ENCODE peak calls at places on chromosomes 3 and 15, in nine cellular contexts. One of them, this sample, is unnamed. For H3K36me3 and H3K4me1, the result is how much of the 10 kb centered on the place peaks cover.

GRCh38 chr3:183306798-183307671 is 54.0 kb downstream of the B3GNT5 start:
- DNase-seq in lower lobe of right lung: peak
- DNase-seq in hepatocyte: peak
- DNase-seq in ovary: no peak
- DNase-seq in PC-3: peak
- DNase-seq in IMR-90: peak
- DNase-seq in SK-N-SH: no peak
- DNase-seq in heart right ventricle: peak
- DNase-seq in CD8-positive, alpha-beta T cell: no peak
- DNase-seq in this sample: peak

GRCh38 chr3:71446260-71446659 is 137.3 kb downstream of the FOXP1 start:
- DNase-seq in IMR-90: no peak
- DNase-seq in ovary: no peak
- DNase-seq in hepatocyte: no peak
- DNase-seq in lower lobe of right lung: no peak
- DNase-seq in PC-3: no peak
- DNase-seq in CD8-positive, alpha-beta T cell: no peak
- DNase-seq in SK-N-SH: no peak
- DNase-seq in heart right ventricle: no peak
- DNase-seq in this sample: no peak

GRCh38 chr3:184315871-184316661 is 1.7 kb downstream of the EIF4G1 start:
- DNase-seq in lower lobe of right lung: no peak
- DNase-seq in ovary: no peak
- DNase-seq in SK-N-SH: peak
- DNase-seq in IMR-90: peak
- DNase-seq in CD8-positive, alpha-beta T cell: no peak
- DNase-seq in hepatocyte: peak
- DNase-seq in PC-3: peak
- DNase-seq in heart right ventricle: no peak
- DNase-seq in this sample: no peak

GRCh38 chr3:190175490-190175889 is 54.8 kb upstream of the P3H2 start:
- DNase-seq in lower lobe of right lung: no peak
- DNase-seq in hepatocyte: no peak
- DNase-seq in SK-N-SH: no peak
- DNase-seq in IMR-90: peak
- DNase-seq in ovary: no peak
- DNase-seq in PC-3: peak
- DNase-seq in CD8-positive, alpha-beta T cell: no peak
- DNase-seq in heart right ventricle: no peak
- DNase-seq in this sample: no peak

GRCh38 chr15:82640672-82641071 is 6.5 kb downstream of the CPEB1 start:
- DNase-seq in SK-N-SH: no peak
- DNase-seq in heart right ventricle: no peak
- DNase-seq in PC-3: no peak
- DNase-seq in IMR-90: no peak
- DNase-seq in lower lobe of right lung: no peak
- DNase-seq in ovary: no peak
- DNase-seq in CD8-positive, alpha-beta T cell: no peak
- DNase-seq in hepatocyte: no peak
- DNase-seq in this sample: no peak

GRCh38 chr3:143122608-143123352 is 3.2 kb downstream of the CHST2 start:
- DNase-seq in ovary: no peak
- DNase-seq in hepatocyte: no peak
- DNase-seq in lower lobe of right lung: no peak
- DNase-seq in heart right ventricle: no peak
- DNase-seq in CD8-positive, alpha-beta T cell: no peak
- DNase-seq in PC-3: no peak
- DNase-seq in SK-N-SH: no peak
- DNase-seq in IMR-90: no peak
- DNase-seq in this sample: no peak

GRCh38 chr15:98905981-98906711 is 101.4 kb downstream of the PGPEP1L start:
- DNase-seq in IMR-90: no peak
- DNase-seq in heart right ventricle: no peak
- DNase-seq in PC-3: peak
- DNase-seq in SK-N-SH: no peak
- DNase-seq in hepatocyte: no peak
- DNase-seq in lower lobe of right lung: no peak
- DNase-seq in CD8-positive, alpha-beta T cell: no peak
- DNase-seq in ovary: no peak
- DNase-seq in this sample: no peak

GRCh38 chr3:47250309-47251060 is 32.1 kb downstream of the KIF9 start:
- DNase-seq in IMR-90: peak
- DNase-seq in ovary: no peak
- DNase-seq in lower lobe of right lung: peak
- DNase-seq in CD8-positive, alpha-beta T cell: no peak
- DNase-seq in hepatocyte: peak
- DNase-seq in heart right ventricle: peak
- DNase-seq in SK-N-SH: peak
- DNase-seq in PC-3: peak
- DNase-seq in this sample: peak

GRCh38 chr3:63693351-63693750 is 40.9 kb downstream of the SNTN start:
- DNase-seq in CD8-positive, alpha-beta T cell: no peak
- DNase-seq in SK-N-SH: no peak
- DNase-seq in IMR-90: no peak
- DNase-seq in heart right ventricle: no peak
- DNase-seq in PC-3: no peak
- DNase-seq in ovary: no peak
- DNase-seq in hepatocyte: no peak
- DNase-seq in lower lobe of right lung: no peak
- DNase-seq in this sample: no peak

GRCh38 chr15:84398763-84399701 is 163.5 kb downstream of the GOLGA6L4 start:
- DNase-seq in IMR-90: no peak
- DNase-seq in hepatocyte: no peak
- DNase-seq in ovary: no peak
- DNase-seq in CD8-positive, alpha-beta T cell: no peak
- DNase-seq in heart right ventricle: peak
- DNase-seq in SK-N-SH: no peak
- DNase-seq in lower lobe of right lung: no peak
- DNase-seq in PC-3: no peak
- DNase-seq in this sample: no peak

GRCh38 chr15:82907350-82907749 is 45.2 kb downstream of the HOMER2 start:
- DNase-seq in SK-N-SH: no peak
- DNase-seq in lower lobe of right lung: no peak
- DNase-seq in PC-3: no peak
- DNase-seq in heart right ventricle: no peak
- DNase-seq in ovary: no peak
- DNase-seq in CD8-positive, alpha-beta T cell: no peak
- DNase-seq in hepatocyte: no peak
- DNase-seq in IMR-90: no peak
- DNase-seq in this sample: no peak

GRCh38 chr3:145727416-145727930 is 433.5 kb downstream of the PLOD2 start:
- DNase-seq in PC-3: no peak
- DNase-seq in IMR-90: no peak
- DNase-seq in SK-N-SH: no peak
- DNase-seq in hepatocyte: no peak
- DNase-seq in ovary: no peak
- DNase-seq in CD8-positive, alpha-beta T cell: no peak
- DNase-seq in heart right ventricle: no peak
- DNase-seq in lower lobe of right lung: no peak
- DNase-seq in this sample: no peak

GRCh38 chr15:29698030-29698701 is 124.1 kb downstream of the TJP1 start:
- DNase-seq in hepatocyte: peak
- DNase-seq in IMR-90: peak
- DNase-seq in PC-3: peak
- DNase-seq in lower lobe of right lung: no peak
- DNase-seq in CD8-positive, alpha-beta T cell: no peak
- DNase-seq in SK-N-SH: no peak
- DNase-seq in ovary: no peak
- DNase-seq in heart right ventricle: no peak
- DNase-seq in this sample: no peak

GRCh38 chr15:29700296-29700695 is 122.0 kb downstream of the TJP1 start:
- DNase-seq in IMR-90: no peak
- DNase-seq in heart right ventricle: no peak
- DNase-seq in SK-N-SH: no peak
- DNase-seq in CD8-positive, alpha-beta T cell: no peak
- DNase-seq in hepatocyte: no peak
- DNase-seq in PC-3: no peak
- DNase-seq in lower lobe of right lung: no peak
- DNase-seq in ovary: no peak
- DNase-seq in this sample: no peak

GRCh38 chr15:29704950-29705597 is 117.2 kb downstream of the TJP1 start:
- DNase-seq in PC-3: no peak
- DNase-seq in CD8-positive, alpha-beta T cell: no peak
- DNase-seq in IMR-90: no peak
- DNase-seq in heart right ventricle: no peak
- DNase-seq in ovary: no peak
- DNase-seq in hepatocyte: no peak
- DNase-seq in SK-N-SH: no peak
- DNase-seq in lower lobe of right lung: no peak
- DNase-seq in this sample: no peak

GRCh38 chr15:29699791-29700190 is 122.5 kb downstream of the TJP1 start:
- DNase-seq in IMR-90: no peak
- DNase-seq in heart right ventricle: no peak
- DNase-seq in CD8-positive, alpha-beta T cell: no peak
- DNase-seq in PC-3: no peak
- DNase-seq in ovary: no peak
- DNase-seq in lower lobe of right lung: no peak
- DNase-seq in SK-N-SH: no peak
- DNase-seq in hepatocyte: no peak
- DNase-seq in this sample: no peak

DNA sequence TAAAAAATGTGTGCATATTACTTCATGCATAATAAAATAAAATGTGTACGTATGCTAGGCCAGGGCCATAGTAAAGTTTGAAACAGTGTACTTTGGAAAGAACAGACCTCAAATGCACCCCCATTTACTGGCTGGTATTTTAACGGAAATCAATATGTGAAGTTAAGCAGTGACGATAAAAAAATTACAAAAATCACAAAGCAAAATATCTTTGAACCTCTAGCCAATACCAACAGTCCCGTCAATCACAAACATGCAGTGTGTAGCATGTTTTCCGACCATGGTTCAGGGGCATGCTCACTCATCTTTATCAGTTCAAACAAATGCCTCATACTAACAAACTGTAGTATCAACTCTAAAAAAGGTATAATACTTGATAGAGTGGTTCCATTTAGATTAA is 121.1 kb downstream of the TJP1 start:
- DNase-seq in PC-3: no peak
- DNase-seq in ovary: no peak
- DNase-seq in heart right ventricle: no peak
- DNase-seq in SK-N-SH: no peak
- DNase-seq in lower lobe of right lung: no peak
- DNase-seq in CD8-positive, alpha-beta T cell: no peak
- DNase-seq in hepatocyte: no peak
- DNase-seq in IMR-90: no peak
- DNase-seq in this sample: no peak
- H3K36me3 ChIP-seq in PC-3: half or more
- H3K36me3 ChIP-seq in ovary: under half
- H3K36me3 ChIP-seq in heart right ventricle: half or more
- H3K36me3 ChIP-seq in SK-N-SH: half or more
- H3K36me3 ChIP-seq in lower lobe of right lung: half or more
- H3K36me3 ChIP-seq in CD8-positive, alpha-beta T cell: under half
- H3K36me3 ChIP-seq in hepatocyte: under half
- H3K36me3 ChIP-seq in IMR-90: under half
- H3K36me3 ChIP-seq in this sample: under half

GRCh38 chr3:45312836-45313493 is 75.4 kb upstream of the LARS2 start:
- DNase-seq in heart right ventricle: no peak
- DNase-seq in IMR-90: no peak
- DNase-seq in lower lobe of right lung: no peak
- DNase-seq in hepatocyte: no peak
- DNase-seq in SK-N-SH: no peak
- DNase-seq in PC-3: no peak
- DNase-seq in ovary: no peak
- DNase-seq in CD8-positive, alpha-beta T cell: no peak
- DNase-seq in this sample: no peak
- H3K4me1 ChIP-seq in heart right ventricle: under half
- H3K4me1 ChIP-seq in IMR-90: under half
- H3K4me1 ChIP-seq in lower lobe of right lung: under half
- H3K4me1 ChIP-seq in hepatocyte: under half
- H3K4me1 ChIP-seq in SK-N-SH: under half
- H3K4me1 ChIP-seq in PC-3: under half
- H3K4me1 ChIP-seq in ovary: under half
- H3K4me1 ChIP-seq in CD8-positive, alpha-beta T cell: under half
- H3K4me1 ChIP-seq in this sample: under half

GRCh38 chr3:58043933-58044332 is 35.7 kb downstream of the FLNB start:
- DNase-seq in IMR-90: peak
- DNase-seq in PC-3: peak
- DNase-seq in CD8-positive, alpha-beta T cell: no peak
- DNase-seq in lower lobe of right lung: no peak
- DNase-seq in heart right ventricle: no peak
- DNase-seq in ovary: no peak
- DNase-seq in hepatocyte: no peak
- DNase-seq in SK-N-SH: no peak
- DNase-seq in this sample: no peak

GRCh38 chr3:58042947-58043707 is 34.9 kb downstream of the FLNB start:
- DNase-seq in heart right ventricle: no peak
- DNase-seq in ovary: no peak
- DNase-seq in CD8-positive, alpha-beta T cell: no peak
- DNase-seq in lower lobe of right lung: no peak
- DNase-seq in IMR-90: no peak
- DNase-seq in PC-3: no peak
- DNase-seq in SK-N-SH: no peak
- DNase-seq in hepatocyte: no peak
- DNase-seq in this sample: no peak

GRCh38 chr3:58041826-58042324 is 33.7 kb downstream of the FLNB start:
- DNase-seq in PC-3: peak
- DNase-seq in hepatocyte: no peak
- DNase-seq in lower lobe of right lung: no peak
- DNase-seq in IMR-90: peak
- DNase-seq in ovary: no peak
- DNase-seq in heart right ventricle: no peak
- DNase-seq in SK-N-SH: no peak
- DNase-seq in CD8-positive, alpha-beta T cell: no peak
- DNase-seq in this sample: no peak

GRCh38 chr3:58045084-58045483 is 36.9 kb downstream of the FLNB start:
- DNase-seq in IMR-90: no peak
- DNase-seq in hepatocyte: no peak
- DNase-seq in PC-3: no peak
- DNase-seq in CD8-positive, alpha-beta T cell: no peak
- DNase-seq in lower lobe of right lung: no peak
- DNase-seq in heart right ventricle: no peak
- DNase-seq in ovary: no peak
- DNase-seq in SK-N-SH: no peak
- DNase-seq in this sample: no peak

DNA sequence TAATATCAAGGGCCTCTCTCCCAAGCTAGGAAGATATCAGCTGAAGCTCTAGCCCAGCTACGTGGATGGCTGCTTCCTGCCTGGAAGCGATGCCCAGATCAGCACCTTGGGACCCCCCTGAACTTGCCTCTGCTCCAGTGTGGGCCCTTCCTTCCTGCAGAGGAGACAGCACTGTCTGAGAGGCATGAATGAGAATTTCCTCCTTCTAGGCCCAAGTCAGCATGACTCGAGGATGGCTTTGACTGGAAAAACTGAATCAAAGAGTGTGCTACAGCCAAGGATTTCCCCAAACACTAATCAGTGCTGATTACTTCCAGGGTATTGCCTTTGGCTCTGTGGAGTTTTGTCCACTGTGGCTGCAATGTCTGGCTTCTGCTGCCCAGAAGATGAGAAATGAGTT is 36.4 kb downstream of the FLNB start:
- DNase-seq in hepatocyte: no peak
- DNase-seq in heart right ventricle: peak
- DNase-seq in ovary: no peak
- DNase-seq in IMR-90: peak
- DNase-seq in lower lobe of right lung: no peak
- DNase-seq in SK-N-SH: no peak
- DNase-seq in PC-3: no peak
- DNase-seq in CD8-positive, alpha-beta T cell: no peak
- DNase-seq in this sample: no peak
- H3K27ac ChIP-seq in hepatocyte: peak
- H3K27ac ChIP-seq in heart right ventricle: peak
- H3K27ac ChIP-seq in ovary: no peak
- H3K27ac ChIP-seq in IMR-90: peak
- H3K27ac ChIP-seq in lower lobe of right lung: peak
- H3K27ac ChIP-seq in SK-N-SH: peak
- H3K27ac ChIP-seq in PC-3: peak
- H3K27ac ChIP-seq in CD8-positive, alpha-beta T cell: no peak
- H3K27ac ChIP-seq in this sample: peak

GRCh38 chr3:161230621-161231195 is 9.6 kb downstream of the NMD3 start:
- DNase-seq in IMR-90: no peak
- DNase-seq in CD8-positive, alpha-beta T cell: no peak
- DNase-seq in SK-N-SH: no peak
- DNase-seq in ovary: no peak
- DNase-seq in PC-3: no peak
- DNase-seq in hepatocyte: no peak
- DNase-seq in heart right ventricle: no peak
- DNase-seq in lower lobe of right lung: no peak
- DNase-seq in this sample: no peak
- H3K36me3 ChIP-seq in IMR-90: under half
- H3K36me3 ChIP-seq in CD8-positive, alpha-beta T cell: under half
- H3K36me3 ChIP-seq in SK-N-SH: half or more
- H3K36me3 ChIP-seq in ovary: under half
- H3K36me3 ChIP-seq in PC-3: half or more
- H3K36me3 ChIP-seq in hepatocyte: under half
- H3K36me3 ChIP-seq in heart right ventricle: half or more
- H3K36me3 ChIP-seq in lower lobe of right lung: half or more
- H3K36me3 ChIP-seq in this sample: half or more